ENCODE peak calls at places on chromosomes 4 and X, in nine cellular contexts. K is A549, E is fibroblast of lung, D is breast epithelium, M is mucosa of descending colon, J is AG04449, U is BJ, R is kidney, C is uterus. F is an unnamed sample.

GRCh38 chrX:12993823-12994222 is 18.9 kb downstream of the TMSB4X start:
- DNase-seq in M (no peak), U (no peak), K (no peak), D (no peak), C (no peak), J (no peak), R (no peak), E (no peak), F (no peak)

GRCh38 chr4:2934077-2934812 is 29.0 kb downstream of the NOP14 start:
- DNase-seq in R (peak), J (no peak), K (peak), E (peak), C (peak), U (no peak), M (peak), D (peak), F (peak)

GRCh38 chrX:1679238-1679637 is 64.4 kb downstream of the ASMT start:
- DNase-seq in C (no peak), J (no peak), K (no peak), R (no peak), U (peak), D (no peak), M (no peak), E (peak), F (no peak)

GRCh38 chr4:159016527-159017137 is 86.2 kb upstream of the RAPGEF2 start:
- DNase-seq in M (no peak), D (no peak), K (no peak), R (no peak), E (peak), J (no peak), U (no peak), C (peak), F (peak)

GRCh38 chrX:40068048-40068447 is 29.7 kb downstream of the BCOR start:
- DNase-seq in M (no peak), J (no peak), C (no peak), D (no peak), K (peak), E (no peak), R (no peak), U (no peak), F (no peak)

GRCh38 chr4:113020966-113021365 is 28.5 kb upstream of the ANK2 start:
- DNase-seq in K (no peak), E (peak), U (no peak), D (no peak), C (no peak), M (no peak), R (no peak), J (no peak), F (peak)

GRCh38 chr4:535181-535923 is 36.3 kb downstream of the PIGG start:
- DNase-seq in J (no peak), E (no peak), K (no peak), D (no peak), R (peak), U (no peak), C (no peak), M (no peak), F (no peak)

GRCh38 chr4:154506253-154506652 is 14.7 kb upstream of the DCHS2 start:
- DNase-seq in D (no peak), E (peak), K (peak), J (no peak), M (peak), C (no peak), U (no peak), R (no peak), F (peak)

GRCh38 chr4:51942108-51942832 is 77.9 kb downstream of the LRRC66 start:
- DNase-seq in D (no peak), M (no peak), E (peak), J (no peak), C (no peak), K (no peak), R (no peak), U (no peak), F (no peak)

GRCh38 chr4:5863461-5864113 is 29.3 kb downstream of the CRMP1 start:
- DNase-seq in U (peak), K (peak), D (no peak), R (no peak), J (peak), C (no peak), E (peak), M (no peak), F (no peak)

GRCh38 chr4:13399257-13399656 is 84.9 kb downstream of the RAB28 start:
- DNase-seq in E (peak), R (no peak), K (no peak), U (no peak), M (no peak), J (no peak), D (no peak), C (no peak), F (no peak)

GRCh38 chr4:94974773-94975172 is 217.0 kb downstream of the BMPR1B start:
- DNase-seq in R (no peak), D (no peak), J (no peak), E (peak), C (no peak), M (no peak), U (no peak), K (peak), F (no peak)

GRCh38 chr4:28209371-28209924 is 1348.8 kb downstream of the STIM2 start:
- DNase-seq in K (no peak), C (no peak), E (no peak), J (no peak), R (no peak), M (no peak), D (no peak), U (no peak), F (no peak)

GRCh38 chr4:67397931-67398330 is 147.4 kb downstream of the CENPC start:
- DNase-seq in K (no peak), E (no peak), C (no peak), R (no peak), M (no peak), J (no peak), D (no peak), U (no peak), F (no peak)

GRCh38 chr4:181959121-181959520 is 284.1 kb upstream of the TENM3 start:
- DNase-seq in J (peak), R (no peak), M (no peak), C (no peak), E (peak), D (no peak), K (peak), U (no peak), F (no peak)

GRCh38 chrX:140433582-140433981 is 71.3 kb downstream of the SOX3 start:
- DNase-seq in E (no peak), K (no peak), J (no peak), D (no peak), R (no peak), C (no peak), U (no peak), M (no peak), F (no peak)

GRCh38 chr4:86910820-86911684 is 18.8 kb upstream of the C4orf36 start:
- DNase-seq in R (no peak), D (no peak), E (peak), K (no peak), J (no peak), U (no peak), M (no peak), C (no peak), F (no peak)

GRCh38 chr4:30867427-30867826 is 147.3 kb downstream of the PCDH7 start:
- DNase-seq in J (no peak), D (peak), R (no peak), U (no peak), M (no peak), C (peak), K (no peak), E (peak), F (no peak)

DNA sequence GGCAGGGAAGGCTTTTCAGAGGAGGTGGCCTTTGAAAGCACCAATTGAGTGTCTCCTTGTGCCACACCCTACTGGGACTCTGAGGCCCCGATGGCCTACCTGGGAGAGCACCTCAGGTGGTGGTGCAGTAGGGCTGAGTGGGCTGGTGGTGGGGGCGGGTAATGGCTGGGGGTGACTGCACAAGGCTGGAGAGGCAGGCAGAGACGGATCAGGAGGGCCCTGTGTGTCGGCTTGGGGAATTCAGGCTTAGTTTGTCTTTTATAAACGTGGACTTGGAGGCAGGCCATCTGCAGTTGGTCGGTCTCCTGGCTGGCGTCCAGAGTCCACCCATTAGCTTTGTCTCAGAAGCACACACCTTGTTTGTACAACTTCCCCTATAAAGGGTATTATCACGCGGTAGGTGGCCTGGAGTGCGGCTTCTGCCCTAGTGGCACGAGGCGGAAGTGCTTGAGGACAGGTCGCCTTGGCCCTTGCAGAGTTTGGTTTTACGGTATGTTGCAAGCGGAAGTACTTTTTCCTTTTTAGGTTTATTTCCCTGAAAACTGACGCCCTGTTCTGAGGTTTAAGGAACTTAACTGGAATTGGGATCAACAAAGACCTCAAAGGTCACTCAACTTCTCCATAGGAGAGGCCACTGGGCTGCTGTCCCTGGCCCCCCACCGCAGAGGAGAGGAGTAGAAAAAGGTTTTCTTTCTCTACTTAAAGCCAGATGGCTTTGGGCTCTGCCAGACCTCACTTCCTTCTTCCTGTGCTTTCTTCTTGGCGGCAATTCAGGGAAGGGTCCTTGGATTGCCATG is 8.0 kb downstream of the TBC1D14 start:
- DNase-seq in C (peak), R (peak), U (no peak), E (peak), D (peak), M (peak), J (no peak), K (peak), F (peak)
- H3K4me3 ChIP-seq in C (no peak), R (no peak), U (no peak), E (no peak), D (peak), M (no peak), J (no peak), K (no peak), F (no peak)

DNA sequence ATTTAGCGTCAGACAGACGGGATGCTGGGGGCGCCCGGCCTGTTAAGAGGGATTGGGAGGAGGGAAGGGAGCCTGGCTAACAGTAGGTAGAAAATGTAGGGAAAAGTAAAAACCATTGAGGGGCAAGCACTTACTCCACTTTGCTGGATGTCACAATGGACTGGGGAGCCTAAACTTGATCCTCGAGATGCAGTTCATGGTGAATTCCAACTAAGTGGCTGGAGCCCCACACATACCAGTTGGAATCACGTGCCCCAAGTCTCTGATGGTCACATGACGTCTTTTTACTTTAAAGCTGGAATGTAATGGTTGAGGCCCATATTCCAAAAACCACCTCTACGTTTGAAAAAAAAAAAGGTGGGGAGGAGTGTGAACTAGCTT is 1.5 kb downstream of the PLS3 start:
- DNase-seq in C (no peak), K (peak), U (no peak), D (no peak), J (no peak), R (no peak), M (no peak), E (peak), F (no peak)
- H3K4me3 ChIP-seq in C (peak), K (peak), U (peak), D (peak), J (peak), R (peak), M (no peak), E (peak), F (peak)

DNA sequence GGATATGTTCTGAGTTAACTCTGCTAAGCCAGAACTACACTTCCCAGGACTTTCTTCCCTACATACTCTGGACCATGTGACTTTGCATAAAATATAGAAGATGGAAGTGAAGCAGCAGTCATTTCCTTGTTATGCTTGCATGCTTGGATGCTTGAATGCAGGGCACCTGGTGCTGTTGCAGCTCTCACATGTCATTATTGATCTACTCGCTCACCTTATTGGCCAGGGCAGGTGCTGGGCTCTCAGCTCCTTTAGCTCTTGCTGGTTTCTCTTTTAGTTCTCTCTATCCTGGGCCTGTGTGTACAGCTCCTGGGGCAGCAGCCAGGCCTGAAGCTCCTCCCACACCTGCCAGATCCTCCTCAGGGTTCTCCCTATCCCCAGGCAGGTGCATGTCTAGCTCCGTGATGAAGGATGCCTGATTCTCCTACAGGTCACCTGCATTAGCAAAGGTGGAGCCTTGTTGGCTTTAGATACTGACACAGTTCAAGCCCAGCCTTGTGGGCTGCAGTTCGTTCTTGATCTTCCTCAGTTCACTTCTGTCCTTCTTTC is 53.3 kb downstream of the MED28 start:
- DNase-seq in C (no peak), M (no peak), U (no peak), J (no peak), R (no peak), E (no peak), K (no peak), D (no peak), F (no peak)
- H3K4me3 ChIP-seq in C (no peak), M (no peak), U (no peak), J (no peak), R (no peak), E (no peak), K (no peak), D (no peak), F (no peak)

GRCh38 chrX:25021132-25021498 is 5.3 kb upstream of the ARX start:
- DNase-seq in E (no peak), D (no peak), K (no peak), U (no peak), M (no peak), C (no peak), J (no peak), R (no peak), F (no peak)
- H3K4me3 ChIP-seq in E (no peak), D (peak), K (peak), U (no peak), M (no peak), C (no peak), J (no peak), R (no peak), F (peak)

DNA sequence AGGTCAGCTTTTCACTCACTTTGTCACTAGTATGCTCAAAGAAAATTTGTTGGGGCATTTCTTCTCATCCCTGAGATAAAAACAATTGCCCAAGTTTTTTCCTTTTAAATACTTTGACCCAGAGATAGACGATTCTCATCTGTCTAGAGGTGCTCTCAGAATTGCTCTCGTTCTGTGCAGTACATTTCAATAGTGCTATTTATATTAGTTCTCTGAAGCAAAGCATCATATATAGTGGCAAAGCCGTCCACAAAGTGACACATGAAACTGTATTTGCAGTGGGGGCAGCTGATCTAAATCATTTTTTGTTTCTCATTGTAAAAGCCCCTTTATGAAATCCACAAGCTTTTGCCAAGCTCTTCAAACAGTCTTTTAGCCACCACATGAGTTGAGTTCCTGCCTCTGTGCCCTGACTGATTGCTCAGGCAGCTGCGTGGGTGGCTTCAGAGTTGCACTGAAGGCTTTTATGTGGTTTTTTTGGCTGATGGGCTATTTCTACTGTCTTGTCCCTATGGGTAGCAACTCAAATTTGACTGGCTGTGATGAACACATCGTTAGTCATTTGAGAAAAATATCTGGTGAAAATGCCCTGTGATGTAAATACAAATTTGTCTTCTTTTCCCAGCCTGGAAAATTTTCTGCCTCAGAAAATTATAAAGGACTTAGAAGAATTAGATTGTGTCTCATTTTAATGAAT is 119.1 kb upstream of the OTUD4 start:
- DNase-seq in K (no peak), R (no peak), E (peak), U (peak), M (no peak), J (peak), C (no peak), D (no peak), F (no peak)
- H3K4me3 ChIP-seq in K (no peak), R (no peak), E (no peak), U (no peak), M (no peak), J (no peak), C (no peak), D (no peak), F (no peak)

GRCh38 chrX:134177527-134177926 is 59.5 kb upstream of the CCDC160 start:
- DNase-seq in D (no peak), R (no peak), K (no peak), U (no peak), E (no peak), C (no peak), M (no peak), J (no peak), F (peak)

GRCh38 chrX:134180566-134180965 is 56.4 kb upstream of the CCDC160 start:
- DNase-seq in E (no peak), K (no peak), J (no peak), U (no peak), D (no peak), C (no peak), M (no peak), R (no peak), F (peak)

GRCh38 chrX:134184936-134185335 is 52.0 kb upstream of the CCDC160 start:
- DNase-seq in R (no peak), M (no peak), E (no peak), J (no peak), K (no peak), D (no peak), C (no peak), U (no peak), F (no peak)

GRCh38 chrX:134183665-134184064 is 53.3 kb upstream of the CCDC160 start:
- DNase-seq in K (no peak), E (no peak), D (no peak), J (no peak), R (no peak), C (no peak), U (no peak), M (no peak), F (peak)

GRCh38 chrX:134181261-134181660 is 55.7 kb upstream of the CCDC160 start:
- DNase-seq in C (no peak), J (no peak), D (no peak), M (no peak), R (no peak), E (no peak), K (no peak), U (no peak), F (peak)
- H3K4me3 ChIP-seq in C (no peak), J (no peak), D (no peak), M (no peak), R (no peak), E (no peak), K (no peak), U (no peak), F (peak)

F was measured in neural progenitor cell.